ENCODE peak calls at places on chromosome 14, in nine cellular contexts. R is body of pancreas; W is CD4-positive, CD25-positive, alpha-beta regulatory T cell; U is testis; M is ovary; E is GM06990; J is Panc1; V is H1; O is PC-3. G is an unnamed sample. For H3K27me3, the result is how much of the 10 kb centered on the place peaks cover.

GRCh38 chr14:76501156-76501555 is 125.2 kb downstream of the ESRRB start:
- DNase-seq in W (no peak), M (no peak), J (no peak), O (no peak), U (no peak), R (no peak), E (no peak), V (no peak), G (no peak)

GRCh38 chr14:46580941-46581671 is 70.5 kb downstream of the RPL10L start:
- DNase-seq in E (no peak), V (peak), U (peak), W (no peak), O (peak), J (no peak), M (no peak), R (peak), G (peak)

GRCh38 chr14:30223966-30224365 is 296.3 kb upstream of the PRKD1 start:
- DNase-seq in E (no peak), J (no peak), W (no peak), U (no peak), M (no peak), R (peak), O (no peak), V (no peak), G (no peak)

GRCh38 chr14:21933681-21934080 is 260.1 kb upstream of the OR4E1 start:
- DNase-seq in R (no peak), V (no peak), M (no peak), U (no peak), J (no peak), O (peak), E (no peak), W (peak), G (no peak)

GRCh38 chr14:55097894-55098560 is 31.0 kb upstream of the LGALS3 start:
- DNase-seq in O (peak), J (no peak), M (no peak), R (peak), V (no peak), W (peak), E (peak), U (no peak), G (no peak)

GRCh38 chr14:64117671-64118402 is 176.3 kb downstream of the ESR2 start:
- DNase-seq in U (peak), R (peak), M (no peak), O (peak), W (no peak), V (no peak), J (no peak), E (no peak), G (no peak)

GRCh38 chr14:20427231-20428009 is 8.5 kb downstream of the KLHL33 start:
- DNase-seq in E (peak), R (peak), W (no peak), U (no peak), V (no peak), O (peak), M (no peak), J (no peak), G (no peak)

GRCh38 chr14:76926521-76927251 is 100.5 kb downstream of the LRRC74A start:
- DNase-seq in J (no peak), V (no peak), O (no peak), M (peak), E (no peak), W (peak), R (peak), U (peak), G (no peak)

GRCh38 chr14:59123975-59124374 is 64.5 kb upstream of the DAAM1 start:
- DNase-seq in R (no peak), W (no peak), O (peak), U (no peak), M (no peak), J (no peak), V (no peak), E (no peak), G (no peak)

GRCh38 chr14:66643344-66643743 is 135.4 kb downstream of the GPHN start:
- DNase-seq in J (no peak), W (no peak), U (no peak), M (no peak), E (no peak), V (no peak), R (no peak), O (peak), G (no peak)

GRCh38 chr14:20848316-20848954 is 42.8 kb upstream of the RNASE3 start:
- DNase-seq in M (no peak), V (no peak), O (peak), R (peak), U (no peak), J (peak), E (no peak), W (no peak), G (no peak)

GRCh38 chr14:70842851-70843462 is 33.6 kb upstream of the MAP3K9 start:
- DNase-seq in E (no peak), W (no peak), V (no peak), O (no peak), U (no peak), R (no peak), J (no peak), M (no peak), G (no peak)

GRCh38 chr14:75254901-75255300 is 23.7 kb upstream of the FOS start:
- DNase-seq in V (no peak), O (peak), J (no peak), M (no peak), U (no peak), E (no peak), W (no peak), R (no peak), G (no peak)

GRCh38 chr14:92252291-92252690 is 70.7 kb upstream of the SLC24A4 start:
- DNase-seq in M (no peak), O (no peak), E (no peak), U (peak), V (no peak), R (no peak), W (no peak), J (no peak), G (no peak)

GRCh38 chr14:25411933-25412757 is 362.2 kb upstream of the STXBP6 start:
- DNase-seq in U (peak), J (no peak), O (peak), V (no peak), R (no peak), M (no peak), W (no peak), E (no peak), G (no peak)

GRCh38 chr14:31042300-31042699 is 16.1 kb upstream of the STRN3 start:
- DNase-seq in R (no peak), V (no peak), U (no peak), J (no peak), O (no peak), E (no peak), W (no peak), M (no peak), G (no peak)

GRCh38 chr14:43778956-43779639 is 728.0 kb downstream of the FSCB start:
- DNase-seq in E (no peak), V (no peak), O (no peak), M (no peak), J (no peak), W (no peak), R (no peak), U (no peak), G (no peak)

GRCh38 chr14:76133103-76133502 is 18.6 kb upstream of the GPATCH2L start:
- DNase-seq in O (peak), W (no peak), E (no peak), U (no peak), J (no peak), M (no peak), V (no peak), R (no peak), G (no peak)

GRCh38 chr14:91636604-91637003 is 95.3 kb downstream of the CATSPERB start:
- DNase-seq in J (no peak), V (no peak), R (no peak), E (no peak), M (no peak), W (no peak), O (no peak), U (no peak), G (no peak)

GRCh38 chr14:30521899-30522736 is 36.8 kb upstream of the G2E3 start:
- DNase-seq in W (peak), O (peak), V (no peak), U (no peak), E (peak), M (no peak), J (peak), R (no peak), G (peak)

GRCh38 chr14:25034803-25035681 is 14.9 kb downstream of the STXBP6 start:
- DNase-seq in R (no peak), O (no peak), V (no peak), J (no peak), M (no peak), U (no peak), W (no peak), E (no peak), G (no peak)

GRCh38 chr14:72781476-72782181 is 112.3 kb downstream of the DPF3 start:
- DNase-seq in W (no peak), J (no peak), U (no peak), R (no peak), V (no peak), E (peak), M (no peak), O (peak), G (no peak)

GRCh38 chr14:20696776-20697175 is 8.2 kb downstream of the ANG start:
- DNase-seq in U (no peak), R (no peak), J (no peak), V (no peak), W (no peak), O (no peak), E (no peak), M (no peak), G (no peak)

GRCh38 chr14:85991156-85991555 is 461.2 kb downstream of the FLRT2 start:
- DNase-seq in M (no peak), W (no peak), U (no peak), J (no peak), V (no peak), O (no peak), E (no peak), R (no peak), G (no peak)

GRCh38 chr14:90671835-90672234 is 144.4 kb downstream of the TTC7B start:
- DNase-seq in V (no peak), O (no peak), E (no peak), R (no peak), M (no peak), U (no peak), W (no peak), J (no peak), G (no peak)

GRCh38 chr14:59273737-59274136 is 85.3 kb downstream of the DAAM1 start:
- DNase-seq in W (no peak), V (no peak), M (no peak), O (no peak), R (no peak), E (no peak), J (no peak), U (no peak), G (no peak)

GRCh38 chr14:101836131-101836530 is 74.6 kb downstream of the PPP2R5C start:
- DNase-seq in V (no peak), E (no peak), J (no peak), O (no peak), W (no peak), M (peak), U (peak), R (no peak), G (no peak)

GRCh38 chr14:61927521-61927920 is 165.3 kb downstream of the SNAPC1 start:
- DNase-seq in R (no peak), U (no peak), M (no peak), V (no peak), E (no peak), J (no peak), W (no peak), O (peak), G (no peak)

GRCh38 chr14:77498120-77498979 is at the start of gene ISM2:
- DNase-seq in W (no peak), U (peak), V (no peak), J (no peak), M (no peak), O (peak), E (peak), R (peak), G (peak)

GRCh38 chr14:23695220-23695999 is 59.2 kb downstream of the DHRS2 start:
- DNase-seq in M (peak), R (peak), J (no peak), U (peak), V (no peak), O (no peak), E (no peak), W (no peak), G (no peak)

GRCh38 chr14:54564071-54564798 is 2.7 kb upstream of the SAMD4A start:
- DNase-seq in R (no peak), U (no peak), J (no peak), V (no peak), W (peak), E (peak), O (peak), M (no peak), G (no peak)

GRCh38 chr14:92456215-92457017 is 57.2 kb upstream of the RIN3 start:
- DNase-seq in O (peak), E (no peak), M (no peak), V (peak), W (no peak), J (peak), R (peak), U (peak), G (peak)

GRCh38 chr14:102508774-102509743 is 517 bp downstream of the ANKRD9 start:
- DNase-seq in W (peak), O (peak), R (peak), U (peak), J (no peak), V (no peak), M (peak), E (no peak), G (peak)

GRCh38 chr14:52351561-52352491 is 37.7 kb downstream of the PTGER2 start:
- DNase-seq in O (peak), J (no peak), R (no peak), M (no peak), V (no peak), E (no peak), W (peak), U (no peak), G (no peak)

GRCh38 chr14:60968099-60968498 is 12.8 kb downstream of the TRMT5 start:
- DNase-seq in W (no peak), M (no peak), V (no peak), E (no peak), O (no peak), U (no peak), R (no peak), J (no peak), G (no peak)

GRCh38 chr14:50524071-50524470 is 8.3 kb downstream of the MAP4K5 start:
- DNase-seq in O (no peak), R (no peak), J (no peak), U (no peak), V (no peak), E (no peak), W (no peak), M (no peak), G (no peak)

GRCh38 chr14:67831122-67831521 is 11.5 kb downstream of the RAD51B start:
- DNase-seq in R (no peak), J (no peak), W (no peak), M (no peak), V (no peak), O (no peak), U (no peak), E (no peak), G (no peak)
- H3K27me3 ChIP-seq in R (under half), J (under half), W (under half), M (under half), V (under half), O (under half), U (under half), E (under half), G (under half)

GRCh38 chr14:100587248-100587762 is at the start of gene BEGAIN:
- DNase-seq in R (no peak), J (no peak), O (no peak), U (no peak), W (no peak), M (no peak), V (no peak), E (no peak), G (no peak)
- H3K4me3 ChIP-seq in R (peak), J (peak), O (peak), U (peak), W (no peak), M (peak), V (peak), E (peak), G (peak)

GRCh38 chr14:37608649-37609048 is 13.2 kb downstream of the TTC6 start:
- DNase-seq in M (no peak), W (no peak), V (no peak), E (no peak), O (no peak), J (no peak), U (no peak), R (no peak), G (no peak)
- H3K27me3 ChIP-seq in M (under half), W (under half), V (under half), E (under half), O (under half), J (under half), U (under half), R (under half), G (under half)

GRCh38 chr14:93939304-93940229 is 12.4 kb downstream of the FAM181A start:
- DNase-seq in O (peak), W (peak), J (no peak), U (peak), E (peak), M (peak), V (peak), R (peak), G (peak)
- H3K4me3 ChIP-seq in O (peak), W (no peak), J (peak), U (peak), E (no peak), M (peak), V (peak), R (no peak), G (no peak)

GRCh38 chr14:104473649-104474574 is 105.7 kb upstream of the C14orf180 start:
- DNase-seq in O (no peak), W (no peak), J (no peak), E (no peak), V (no peak), U (no peak), R (no peak), M (no peak), G (no peak)
- H3K27me3 ChIP-seq in O (half or more), W (under half), J (under half), E (under half), V (under half), U (under half), R (under half), M (under half), G (under half)

GRCh38 chr14:95941897-95942296 is 65.3 kb downstream of the TUNAR start:
- DNase-seq in V (no peak), J (no peak), W (no peak), E (no peak), U (no peak), M (no peak), R (no peak), O (no peak), G (no peak)
- H3K4me3 ChIP-seq in V (no peak), J (no peak), W (no peak), E (no peak), U (no peak), M (no peak), R (no peak), O (no peak), G (no peak)

GRCh38 chr14:98198385-98198784 is 1073.6 kb downstream of the BCL11B start:
- DNase-seq in V (no peak), E (peak), U (no peak), W (no peak), O (peak), R (peak), J (no peak), M (no peak), G (no peak)

GRCh38 chr14:98195256-98195655 is 1076.7 kb downstream of the BCL11B start:
- DNase-seq in R (no peak), V (no peak), J (no peak), O (no peak), U (no peak), W (no peak), M (no peak), E (no peak), G (no peak)

GRCh38 chr14:98192946-98193345 is 1079.1 kb downstream of the BCL11B start:
- DNase-seq in M (no peak), E (no peak), J (no peak), O (no peak), U (no peak), W (no peak), R (no peak), V (no peak), G (no peak)

GRCh38 chr14:98197933-98198332 is 1074.1 kb downstream of the BCL11B start:
- DNase-seq in U (no peak), O (no peak), M (no peak), E (no peak), V (no peak), W (no peak), R (no peak), J (no peak), G (no peak)

DNA sequence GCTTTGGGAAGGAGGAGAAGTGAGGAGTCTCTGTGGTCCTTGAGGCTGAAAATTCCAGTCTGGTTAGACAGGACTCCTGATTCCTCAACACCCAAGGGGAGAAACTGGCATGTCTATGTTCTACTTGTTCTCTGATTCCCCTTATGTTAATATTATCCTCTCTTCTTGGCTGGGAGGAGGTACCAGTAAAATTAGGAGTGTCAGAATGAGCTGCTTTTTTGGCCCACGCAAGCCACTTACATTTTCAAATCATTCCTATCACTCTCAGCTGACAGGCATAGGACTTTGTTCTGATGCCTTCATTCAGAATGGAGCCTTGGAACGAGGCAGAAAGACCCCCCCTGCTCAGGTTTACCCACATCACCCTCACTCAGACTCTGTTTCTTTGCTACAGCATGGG is 1077.2 kb downstream of the BCL11B start:
- DNase-seq in M (no peak), W (no peak), O (no peak), J (no peak), V (no peak), U (no peak), R (no peak), E (no peak), G (no peak)
- H3K27me3 ChIP-seq in M (under half), W (under half), O (under half), J (under half), V (under half), U (under half), R (under half), E (under half), G (under half)

G was measured in HAP-1.